ENCODE peak calls at places on chromosomes 11 and 22, in nine cellular contexts. U, A, B, P, L, Q, C, O and M are unnamed samples.

GRCh38 chr11:122434786-122435185 is 220.7 kb upstream of the UBASH3B start:
- DNase-seq in U (no peak), A (no peak), B (no peak), P (no peak), L (no peak), Q (no peak), C (no peak), O (no peak), M (no peak)

GRCh38 chr22:37336474-37337028 is 54.2 kb downstream of the CYTH4 start:
- DNase-seq in U (no peak), A (no peak), B (no peak), P (no peak), L (no peak), Q (no peak), C (no peak), O (no peak), M (no peak)

GRCh38 chr11:65194564-65194963 is 12.8 kb downstream of the CAPN1 start:
- DNase-seq in U (no peak), A (no peak), B (no peak), P (no peak), L (no peak), Q (no peak), C (no peak), O (no peak), M (no peak)

GRCh38 chr22:38973289-38974169 is 8.6 kb upstream of the APOBEC3B start:
- DNase-seq in U (no peak), A (no peak), B (peak; percentile 23), P (no peak), L (no peak), Q (peak; percentile 36), C (peak; percentile 19), O (no peak), M (peak; percentile 47)

GRCh38 chr11:47971501-47971900 is 8.9 kb upstream of the PTPRJ start:
- DNase-seq in U (no peak), A (no peak), B (no peak), P (no peak), L (no peak), Q (no peak), C (no peak), O (peak; percentile 29), M (no peak)

GRCh38 chr11:33262016-33262638 is 4.9 kb downstream of the HIPK3 start:
- DNase-seq in U (no peak), A (no peak), B (no peak), P (no peak), L (no peak), Q (no peak), C (peak; percentile 27), O (peak; percentile 38), M (no peak)

GRCh38 chr11:121810291-121810690 is 305.7 kb downstream of the BLID start:
- DNase-seq in U (no peak), A (peak; percentile 39), B (no peak), P (no peak), L (no peak), Q (no peak), C (peak; percentile 11), O (peak; percentile 89), M (no peak)

GRCh38 chr11:90202342-90202741 is 20.5 kb downstream of the CHORDC1 start:
- DNase-seq in U (no peak), A (no peak), B (peak; percentile 17), P (no peak), L (no peak), Q (no peak), C (no peak), O (no peak), M (no peak)

GRCh38 chr22:35995772-35996171 is 32.9 kb downstream of the RBFOX2 start:
- DNase-seq in U (peak; percentile 91), A (peak; percentile 18), B (no peak), P (peak; percentile 58), L (no peak), Q (peak; percentile 46), C (peak; percentile 97), O (peak; percentile 73), M (no peak)

GRCh38 chr11:1205121-1205986 is 17.5 kb upstream of the MUC5B start:
- DNase-seq in U (no peak), A (no peak), B (no peak), P (no peak), L (no peak), Q (no peak), C (no peak), O (no peak), M (no peak)

GRCh38 chr11:61091373-61092279 is 10.7 kb upstream of the CD5 start:
- DNase-seq in U (peak; percentile 6), A (peak; percentile 13), B (peak; percentile 37), P (no peak), L (no peak), Q (no peak), C (peak; percentile 36), O (peak; percentile 42), M (no peak)

GRCh38 chr22:35170716-35171697 is 86.3 kb upstream of the HMGXB4 start:
- DNase-seq in U (no peak), A (peak; percentile 13), B (no peak), P (no peak), L (no peak), Q (peak; percentile 24), C (no peak), O (no peak), M (no peak)

GRCh38 chr11:118908931-118909618 is 16.7 kb downstream of the BCL9L start:
- DNase-seq in U (peak; percentile 93), A (peak; percentile 23), B (no peak), P (peak; percentile 83), L (no peak), Q (peak; percentile 92), C (peak; percentile 89), O (peak; percentile 78), M (no peak)

GRCh38 chr11:34052036-34052607 is 591 bp downstream of the CAPRIN1 start:
- DNase-seq in U (peak; percentile 91), A (peak; percentile 84), B (peak; percentile 80), P (peak; percentile 94), L (peak; percentile 80), Q (peak; percentile 73), C (peak; percentile 87), O (peak; percentile 83), M (peak; percentile 85)

GRCh38 chr11:9858822-9859221 is 194.9 kb downstream of the SWAP70 start:
- DNase-seq in U (no peak), A (no peak), B (no peak), P (no peak), L (no peak), Q (no peak), C (peak; percentile 26), O (peak; percentile 84), M (no peak)